ENCODE peak calls at places on chromosome 1, in eight cellular contexts. One of them, this sample, is unnamed.

GRCh38 chr1:89635825-89636815 is 3.2 kb downstream of the LRRC8C start:
- ATAC-seq in A549: no peak
- ATAC-seq in heart left ventricle: no peak
- ATAC-seq in psoas muscle: no peak
- ATAC-seq in activated T-cell treated with anti-CD3 and anti-CD28 coated beads, Interleukin-2, amount 50 U/mL, for 72 hours: peak; percentile 61
- ATAC-seq in lower lobe of right lung: no peak
- ATAC-seq in T-cell: no peak
- ATAC-seq in Panc1: no peak
- ATAC-seq in this sample: peak; percentile 60

GRCh38 chr1:231385118-231385748 is 36.9 kb downstream of the EGLN1 start:
- ATAC-seq in psoas muscle: peak; percentile 18
- ATAC-seq in Panc1: peak; percentile 43
- ATAC-seq in activated T-cell treated with anti-CD3 and anti-CD28 coated beads, Interleukin-2, amount 50 U/mL, for 72 hours: no peak
- ATAC-seq in A549: peak; percentile 35
- ATAC-seq in lower lobe of right lung: peak; percentile 42
- ATAC-seq in heart left ventricle: no peak
- ATAC-seq in T-cell: no peak
- ATAC-seq in this sample: no peak

GRCh38 chr1:41920658-41921057 is 1.9 kb upstream of the HIVEP3 start:
- ATAC-seq in activated T-cell treated with anti-CD3 and anti-CD28 coated beads, Interleukin-2, amount 50 U/mL, for 72 hours: peak; percentile 44
- ATAC-seq in lower lobe of right lung: no peak
- ATAC-seq in psoas muscle: peak; percentile 56
- ATAC-seq in Panc1: no peak
- ATAC-seq in heart left ventricle: no peak
- ATAC-seq in A549: peak; percentile 22
- ATAC-seq in T-cell: no peak
- ATAC-seq in this sample: peak; percentile 38

GRCh38 chr1:46465981-46466476 is 23.6 kb upstream of the DMBX1 start:
- ATAC-seq in Panc1: no peak
- ATAC-seq in A549: no peak
- ATAC-seq in lower lobe of right lung: no peak
- ATAC-seq in heart left ventricle: no peak
- ATAC-seq in activated T-cell treated with anti-CD3 and anti-CD28 coated beads, Interleukin-2, amount 50 U/mL, for 72 hours: no peak
- ATAC-seq in psoas muscle: no peak
- ATAC-seq in T-cell: no peak
- ATAC-seq in this sample: peak; percentile 4

GRCh38 chr1:156926175-156926574 is 5.7 kb downstream of the LRRC71 start:
- ATAC-seq in heart left ventricle: no peak
- ATAC-seq in activated T-cell treated with anti-CD3 and anti-CD28 coated beads, Interleukin-2, amount 50 U/mL, for 72 hours: peak; percentile 76
- ATAC-seq in lower lobe of right lung: peak; percentile 62
- ATAC-seq in T-cell: no peak
- ATAC-seq in Panc1: no peak
- ATAC-seq in psoas muscle: no peak
- ATAC-seq in A549: no peak
- ATAC-seq in this sample: peak; percentile 81

GRCh38 chr1:64553285-64553684 is 83.4 kb downstream of the CACHD1 start:
- ATAC-seq in Panc1: no peak
- ATAC-seq in heart left ventricle: no peak
- ATAC-seq in lower lobe of right lung: no peak
- ATAC-seq in T-cell: no peak
- ATAC-seq in A549: no peak
- ATAC-seq in psoas muscle: no peak
- ATAC-seq in activated T-cell treated with anti-CD3 and anti-CD28 coated beads, Interleukin-2, amount 50 U/mL, for 72 hours: no peak
- ATAC-seq in this sample: no peak

GRCh38 chr1:220921498-220921897 is 42.3 kb downstream of the HLX start:
- ATAC-seq in A549: no peak
- ATAC-seq in activated T-cell treated with anti-CD3 and anti-CD28 coated beads, Interleukin-2, amount 50 U/mL, for 72 hours: no peak
- ATAC-seq in T-cell: no peak
- ATAC-seq in heart left ventricle: no peak
- ATAC-seq in Panc1: no peak
- ATAC-seq in lower lobe of right lung: no peak
- ATAC-seq in psoas muscle: no peak
- ATAC-seq in this sample: no peak

GRCh38 chr1:116508090-116508983 is 62.5 kb downstream of the CD58 start:
- ATAC-seq in psoas muscle: no peak
- ATAC-seq in A549: peak; percentile 64
- ATAC-seq in lower lobe of right lung: no peak
- ATAC-seq in Panc1: no peak
- ATAC-seq in heart left ventricle: no peak
- ATAC-seq in T-cell: no peak
- ATAC-seq in activated T-cell treated with anti-CD3 and anti-CD28 coated beads, Interleukin-2, amount 50 U/mL, for 72 hours: peak; percentile 37
- ATAC-seq in this sample: peak; percentile 52

GRCh38 chr1:63772201-63772600 is 1.6 kb upstream of the ROR1 start:
- ATAC-seq in Panc1: no peak
- ATAC-seq in lower lobe of right lung: no peak
- ATAC-seq in A549: no peak
- ATAC-seq in activated T-cell treated with anti-CD3 and anti-CD28 coated beads, Interleukin-2, amount 50 U/mL, for 72 hours: no peak
- ATAC-seq in T-cell: no peak
- ATAC-seq in psoas muscle: no peak
- ATAC-seq in heart left ventricle: no peak
- ATAC-seq in this sample: no peak

GRCh38 chr1:76269175-76269574 is 194.6 kb downstream of the ST6GALNAC3 start:
- ATAC-seq in A549: no peak
- ATAC-seq in activated T-cell treated with anti-CD3 and anti-CD28 coated beads, Interleukin-2, amount 50 U/mL, for 72 hours: peak; percentile 60
- ATAC-seq in Panc1: no peak
- ATAC-seq in psoas muscle: peak; percentile 75
- ATAC-seq in lower lobe of right lung: peak; percentile 70
- ATAC-seq in heart left ventricle: peak; percentile 74
- ATAC-seq in T-cell: peak; percentile 49
- ATAC-seq in this sample: peak; percentile 40